ENCODE peak calls at places on chromosomes 11 and 22, in ten cellular contexts. T is uterus; V is kidney; C is coronary artery; I is AG04450; W is upper lobe of right lung; N is naive thymus-derived CD4-positive, alpha-beta T cell; D is A549; Q is Panc1; U is neural progenitor cell. A is an unnamed sample.

GRCh38 chr22:49507607-49508292 is 319.9 kb downstream of the BRD1 start:
- DNase-seq in U (no peak), C (peak), T (no peak), N (no peak), D (no peak), W (no peak), I (no peak), V (no peak), Q (no peak), A (no peak)

GRCh38 chr11:34356576-34356917 is 1.3 kb downstream of the ABTB2 start:
- DNase-seq in U (peak), N (peak), T (peak), V (peak), Q (no peak), D (peak), C (no peak), I (no peak), W (peak), A (no peak)

GRCh38 chr11:73191151-73191550 is 26.9 kb upstream of the P2RY2 start:
- DNase-seq in W (no peak), I (no peak), Q (no peak), C (no peak), V (peak), D (no peak), U (no peak), T (no peak), N (no peak), A (no peak)

GRCh38 chr11:2390871-2391662 is 9.5 kb upstream of the TSSC4 start:
- DNase-seq in U (peak), Q (no peak), N (no peak), T (peak), D (peak), I (peak), V (peak), W (no peak), C (no peak), A (no peak)

GRCh38 chr22:24423519-24424000 is 3.8 kb upstream of the ADORA2A start:
- DNase-seq in N (peak), D (peak), U (peak), W (peak), C (no peak), V (no peak), I (no peak), T (no peak), Q (no peak), A (peak)

GRCh38 chr11:115439385-115439784 is 64.8 kb downstream of the CADM1 start:
- DNase-seq in U (no peak), V (no peak), T (no peak), C (no peak), Q (no peak), D (no peak), I (peak), N (no peak), W (no peak), A (no peak)

GRCh38 chr22:20572132-20572802 is 64.9 kb downstream of the MED15 start:
- DNase-seq in I (no peak), D (no peak), N (no peak), V (no peak), W (no peak), C (no peak), T (no peak), Q (no peak), U (no peak), A (no peak)

GRCh38 chr22:25753252-25753651 is 11.3 kb downstream of the MYO18B start:
- DNase-seq in N (no peak), U (no peak), W (no peak), C (no peak), V (no peak), Q (no peak), T (no peak), D (no peak), I (no peak), A (no peak)

GRCh38 chr22:41411021-41411851 is 29.5 kb downstream of the TEF start:
- DNase-seq in C (peak), T (peak), I (no peak), Q (no peak), V (no peak), U (peak), N (no peak), W (no peak), D (no peak), A (peak)

GRCh38 chr11:75014129-75014528 is 25.4 kb downstream of the NEU3 start:
- DNase-seq in Q (no peak), V (no peak), U (no peak), D (peak), N (no peak), C (no peak), T (no peak), I (peak), W (no peak), A (no peak)

GRCh38 chr22:49597428-49598039 is 230.1 kb downstream of the BRD1 start:
- DNase-seq in W (no peak), C (no peak), U (no peak), I (no peak), V (no peak), N (no peak), T (no peak), D (no peak), Q (no peak), A (no peak)

GRCh38 chr11:76184551-76184993 is 21.7 kb downstream of the WNT11 start:
- DNase-seq in V (peak), W (no peak), C (no peak), N (no peak), D (no peak), T (no peak), U (no peak), I (no peak), Q (no peak), A (no peak)

GRCh38 chr11:103806130-103806900 is 230.1 kb upstream of the DDI1 start:
- DNase-seq in V (no peak), T (no peak), U (no peak), C (no peak), W (no peak), D (peak), I (peak), N (no peak), Q (no peak), A (no peak)

GRCh38 chr11:129208863-129209262 is 16.7 kb upstream of the ARHGAP32 start:
- DNase-seq in N (no peak), U (no peak), I (no peak), T (no peak), Q (no peak), C (no peak), V (no peak), W (no peak), D (no peak), A (no peak)

GRCh38 chr11:129785383-129786111 is 30.1 kb upstream of the TMEM45B start:
- DNase-seq in N (peak), C (no peak), I (no peak), T (no peak), U (no peak), V (no peak), W (no peak), Q (no peak), D (peak), A (no peak)

GRCh38 chr11:134071766-134072403 is 3.0 kb downstream of the JAM3 start:
- DNase-seq in W (no peak), V (no peak), C (no peak), N (no peak), I (no peak), D (no peak), Q (no peak), U (no peak), T (no peak), A (no peak)

GRCh38 chr11:78812513-78813293 is 238.0 kb upstream of the NARS2 start:
- DNase-seq in N (no peak), W (no peak), I (no peak), D (no peak), T (no peak), V (no peak), Q (no peak), C (no peak), U (peak), A (peak)
- H3K27ac ChIP-seq in N (no peak), W (no peak), I (peak), D (no peak), T (no peak), V (no peak), Q (no peak), C (no peak), U (no peak), A (no peak)

DNA sequence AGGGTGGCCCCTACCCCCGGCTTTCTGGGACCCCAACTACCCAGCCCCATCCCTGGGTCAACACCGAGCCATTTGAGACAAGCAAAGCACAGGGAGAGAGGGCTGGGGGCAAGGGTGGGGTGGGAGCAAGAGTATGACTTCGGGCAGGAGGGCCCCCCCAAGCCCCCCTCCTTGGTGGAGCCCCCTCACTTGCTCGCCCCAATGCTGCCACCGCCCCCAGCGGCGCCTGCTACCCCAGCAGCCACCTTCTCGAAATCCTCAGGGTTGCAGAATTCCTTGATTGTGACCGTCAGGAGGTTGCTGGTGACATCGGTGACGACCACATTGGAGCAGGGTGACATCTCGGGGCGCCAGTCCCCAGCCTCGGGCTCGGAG is 6.0 kb downstream of the CBX6 start:
- DNase-seq in C (no peak), V (no peak), W (no peak), I (no peak), Q (no peak), U (no peak), N (no peak), D (no peak), T (no peak), A (peak)
- H3K27ac ChIP-seq in C (peak), V (no peak), W (no peak), I (no peak), Q (no peak), U (no peak), N (no peak), D (no peak), T (peak), A (peak)

DNA sequence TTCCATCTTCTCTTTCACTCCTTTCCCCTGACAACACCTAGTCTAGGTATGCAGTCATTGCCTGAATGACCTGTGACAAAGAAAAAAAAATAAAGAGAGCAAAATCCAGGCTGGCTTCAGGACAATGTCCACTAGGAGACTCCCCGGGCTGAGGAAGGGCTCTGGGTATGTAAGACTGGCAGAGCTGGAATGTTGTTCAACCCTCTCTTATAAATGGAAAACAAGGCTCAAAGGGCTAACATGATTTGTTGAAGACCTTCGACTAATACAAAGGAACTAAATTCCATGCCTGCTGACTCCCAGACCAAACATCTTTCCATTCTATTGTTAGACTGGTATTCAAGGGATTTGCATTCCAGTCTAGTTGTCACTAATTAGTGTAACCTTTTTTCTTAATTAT is 122.2 kb downstream of the ARL14EP start:
- DNase-seq in V (no peak), T (no peak), C (no peak), D (no peak), I (no peak), W (no peak), N (no peak), Q (no peak), U (peak), A (no peak)
- H3K27ac ChIP-seq in V (no peak), T (no peak), C (no peak), D (no peak), I (no peak), W (no peak), N (no peak), Q (no peak), U (no peak), A (no peak)

GRCh38 chr11:110471315-110471714 is 41.6 kb downstream of the FDX1 start:
- DNase-seq in Q (no peak), T (no peak), U (no peak), D (no peak), I (peak), C (no peak), V (no peak), N (no peak), W (no peak), A (no peak)
- H3K27ac ChIP-seq in Q (no peak), T (no peak), U (no peak), D (no peak), I (peak), C (no peak), V (no peak), N (no peak), W (no peak), A (no peak)

DNA sequence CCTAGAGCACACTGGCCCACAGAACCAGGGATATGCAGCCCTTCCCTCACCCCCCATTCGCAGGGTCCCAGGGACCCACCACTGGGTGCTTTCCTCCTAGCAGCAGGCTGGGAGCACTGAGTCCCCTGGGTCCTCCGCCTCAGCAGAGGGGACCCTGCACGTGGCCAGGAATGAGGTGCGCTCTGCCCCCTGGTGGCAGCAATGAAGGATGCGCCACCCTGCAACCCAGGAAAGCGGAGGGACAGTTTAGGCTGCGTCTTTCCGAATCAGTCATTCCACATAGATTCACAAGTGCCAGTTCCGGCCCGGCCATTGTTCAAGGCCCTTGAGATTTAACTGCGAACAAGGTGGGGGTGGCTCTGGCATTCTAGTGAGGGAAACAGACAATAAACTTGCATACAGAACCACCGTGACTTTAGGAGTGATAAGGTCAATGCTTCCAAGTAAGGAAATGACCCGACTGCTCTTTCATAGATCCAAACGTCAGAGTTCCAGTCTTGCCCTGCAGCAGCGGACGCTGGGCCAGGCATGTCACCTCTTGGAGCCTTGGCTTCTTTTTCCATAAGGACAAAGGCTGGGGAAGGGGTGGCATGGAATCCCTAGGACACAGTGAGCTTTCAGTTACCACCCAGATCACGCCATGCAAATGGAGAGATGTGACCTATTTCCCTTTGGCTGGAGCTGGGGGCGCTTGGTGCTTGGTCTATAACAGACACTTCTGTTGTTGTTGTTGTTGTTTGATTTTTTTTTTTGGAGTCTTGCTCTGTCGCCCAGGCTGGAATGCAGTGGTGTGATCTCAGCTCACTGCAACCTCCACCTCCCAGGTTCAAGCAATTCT is 7.7 kb downstream of the RIN1 start:
- DNase-seq in T (peak), U (peak), D (peak), Q (peak), W (peak), N (peak), C (no peak), I (no peak), V (peak), A (peak)
- H3K27ac ChIP-seq in T (no peak), U (no peak), D (peak), Q (peak), W (no peak), N (peak), C (peak), I (peak), V (no peak), A (peak)

GRCh38 chr22:19176732-19177131 is 1.8 kb downstream of the SLC25A1 start:
- DNase-seq in T (no peak), D (no peak), Q (no peak), C (no peak), V (no peak), U (peak), I (no peak), N (no peak), W (no peak), A (no peak)
- H3K27ac ChIP-seq in T (no peak), D (peak), Q (peak), C (peak), V (no peak), U (no peak), I (no peak), N (no peak), W (no peak), A (no peak)

DNA sequence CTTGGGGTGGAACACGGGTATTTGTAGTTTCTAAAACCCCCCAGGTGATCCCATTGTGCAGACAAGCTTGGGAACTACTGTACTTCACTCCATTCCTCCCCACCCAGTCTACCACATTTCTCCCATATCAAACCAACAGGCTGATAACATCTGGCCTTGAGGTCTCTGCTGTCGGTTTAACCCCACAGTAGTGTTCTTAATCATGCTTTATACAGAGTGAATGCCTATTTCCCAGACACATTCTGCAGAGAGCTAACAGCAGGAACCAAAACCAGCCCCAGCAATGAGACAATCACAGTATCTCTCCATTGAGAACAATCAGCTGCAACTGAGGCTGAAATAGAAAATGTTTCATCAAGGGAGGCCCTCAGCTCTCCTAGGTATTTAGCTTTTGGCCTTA is 81.3 kb downstream of the CCDC34 start:
- DNase-seq in Q (no peak), T (no peak), W (no peak), D (peak), N (no peak), I (no peak), U (no peak), V (no peak), C (no peak), A (no peak)
- H3K27ac ChIP-seq in Q (peak), T (no peak), W (no peak), D (peak), N (no peak), I (peak), U (no peak), V (no peak), C (peak), A (no peak)

GRCh38 chr11:65111159-65111536 is 524 bp upstream of the TM7SF2 start:
- DNase-seq in T (no peak), Q (no peak), V (no peak), U (no peak), N (no peak), D (no peak), I (no peak), W (no peak), C (no peak), A (no peak)

GRCh38 chr11:65111537-65112225 is at the start of gene TM7SF2:
- DNase-seq in T (peak), W (peak), D (peak), C (peak), U (peak), V (peak), N (peak), Q (peak), I (peak), A (peak)

GRCh38 chr11:65113361-65113756 is 1.7 kb downstream of the TM7SF2 start:
- DNase-seq in V (peak), N (no peak), I (no peak), W (no peak), U (no peak), Q (no peak), D (no peak), T (peak), C (no peak), A (no peak)

GRCh38 chr11:65112551-65113360 is 1.1 kb downstream of the TM7SF2 start:
- DNase-seq in D (peak), I (no peak), T (peak), U (peak), V (peak), W (peak), C (no peak), N (peak), Q (peak), A (peak)

GRCh38 chr11:65112226-65112550 is 516 bp downstream of the TM7SF2 start:
- DNase-seq in Q (no peak), T (no peak), I (no peak), C (no peak), N (no peak), W (no peak), V (no peak), U (peak), D (no peak), A (no peak)
- H3K27ac ChIP-seq in Q (peak), T (peak), I (no peak), C (peak), N (peak), W (peak), V (no peak), U (peak), D (peak), A (peak)

GRCh38 chr22:30272781-30273180 is 6.1 kb upstream of the OSM start:
- DNase-seq in V (no peak), D (no peak), N (no peak), T (no peak), I (no peak), W (no peak), C (no peak), Q (no peak), U (no peak), A (no peak)
- H3K27ac ChIP-seq in V (no peak), D (no peak), N (no peak), T (no peak), I (no peak), W (no peak), C (no peak), Q (no peak), U (no peak), A (no peak)

A was measured in upper lobe of left lung.